ENCODE peak calls at places on chromosomes 12 and 14, in nine cellular contexts. P is nephron progenitor cell; V is GM12865; U is cardiac muscle cell; G is CD4-positive, alpha-beta T cell; W is IMR-90; Y is GM13977; Q is psoas muscle; I is GM10248. D is an unnamed sample.

GRCh38 chr12:27652174-27652763 is 44.0 kb upstream of the REP15 start:
- DNase-seq in P (peak; percentile 65), V (peak; percentile 68), U (peak; percentile 90), G (peak; percentile 9), W (peak; percentile 84), Y (peak; percentile 33), Q (no peak), I (peak; percentile 48), D (peak; percentile 35)

GRCh38 chr12:15074351-15074750 is 101.5 kb downstream of the PDE6H start:
- DNase-seq in P (no peak), V (no peak), U (no peak), G (no peak), W (peak; percentile 4), Y (no peak), Q (no peak), I (no peak), D (no peak)

GRCh38 chr12:111445311-111446043 is 39.8 kb downstream of the SH2B3 start:
- DNase-seq in P (no peak), V (peak; percentile 15), U (no peak), G (no peak), W (no peak), Y (no peak), Q (no peak), I (no peak), D (peak; percentile 17)

GRCh38 chr14:104187931-104188726 is 49.7 kb downstream of the KIF26A start:
- DNase-seq in P (no peak), V (no peak), U (no peak), G (no peak), W (no peak), Y (no peak), Q (no peak), I (no peak), D (no peak)

GRCh38 chr12:21656931-21657335 is 709 bp downstream of the LDHB start:
- DNase-seq in P (peak; percentile 21), V (peak; percentile 67), U (peak; percentile 53), G (peak; percentile 13), W (peak; percentile 50), Y (no peak), Q (no peak), I (peak; percentile 23), D (peak; percentile 18)

GRCh38 chr12:123024819-123025391 is 44.4 kb downstream of the ARL6IP4 start:
- DNase-seq in P (no peak), V (no peak), U (no peak), G (no peak), W (peak; percentile 55), Y (no peak), Q (no peak), I (no peak), D (no peak)

GRCh38 chr12:59444932-59445331 is 150.9 kb upstream of the SLC16A7 start:
- DNase-seq in P (no peak), V (peak; percentile 5), U (no peak), G (no peak), W (peak; percentile 15), Y (no peak), Q (no peak), I (no peak), D (no peak)

GRCh38 chr14:100067481-100067880 is 2.3 kb downstream of the EVL start:
- DNase-seq in P (no peak), V (peak; percentile 73), U (no peak), G (no peak), W (no peak), Y (no peak), Q (no peak), I (no peak), D (no peak)

GRCh38 chr12:57143454-57143853 is 4.0 kb downstream of the LRP1-AS start:
- DNase-seq in P (no peak), V (no peak), U (no peak), G (no peak), W (no peak), Y (no peak), Q (no peak), I (no peak), D (no peak)

GRCh38 chr12:27705263-27705662 is 5.4 kb upstream of the MRPS35 start:
- DNase-seq in P (peak; percentile 11), V (no peak), U (no peak), G (no peak), W (no peak), Y (no peak), Q (no peak), I (no peak), D (no peak)

GRCh38 chr12:94795053-94795452 is 144.7 kb upstream of the TMCC3 start:
- DNase-seq in P (no peak), V (no peak), U (no peak), G (no peak), W (no peak), Y (no peak), Q (no peak), I (no peak), D (no peak)

GRCh38 chr14:106872619-106873446 is 1346.5 kb downstream of the TMEM121 start:
- DNase-seq in P (no peak), V (peak; percentile 83), U (no peak), G (peak; percentile 68), W (no peak), Y (peak; percentile 54), Q (peak; percentile 48), I (peak; percentile 66), D (peak; percentile 36)

GRCh38 chr12:17076335-17076734 is 470.4 kb upstream of the LMO3 start:
- DNase-seq in P (no peak), V (no peak), U (no peak), G (no peak), W (no peak), Y (no peak), Q (no peak), I (no peak), D (no peak)

DNA sequence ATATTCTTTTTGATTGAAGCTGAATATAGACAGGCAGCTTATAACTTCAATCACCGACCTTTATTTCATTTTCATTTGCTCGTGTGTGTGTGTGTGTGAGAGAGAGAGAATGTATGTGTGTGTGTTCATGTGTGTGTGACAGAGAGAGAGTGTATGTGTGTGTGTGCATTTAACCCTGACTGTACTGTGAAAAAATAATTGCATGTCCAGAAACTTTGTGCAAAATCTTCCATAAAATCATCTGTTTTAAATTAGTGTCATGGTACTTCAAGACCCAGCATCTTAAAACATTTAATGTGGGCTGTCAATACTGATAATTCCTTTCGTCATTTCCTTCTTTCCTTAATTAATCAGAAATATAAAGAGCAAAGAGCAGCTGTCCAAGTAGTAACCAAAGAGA is 1.6 kb downstream of the DCN start:
- DNase-seq in P (no peak), V (no peak), U (no peak), G (no peak), W (peak; percentile 34), Y (no peak), Q (no peak), I (no peak), D (no peak)
- TF ChIP-seq CTCF in P (no peak), V (no peak), U (no peak), G (no peak), W (no peak), Y (no peak), Q (no peak), I (no peak), D (no peak)

GRCh38 chr12:68334136-68334535 is 2.0 kb upstream of the MDM1 start:
- DNase-seq in P (no peak), V (peak; percentile 63), U (no peak), G (no peak), W (no peak), Y (peak; percentile 30), Q (no peak), I (peak; percentile 22), D (no peak)
- TF ChIP-seq CTCF in P (no peak), V (no peak), U (no peak), G (no peak), W (no peak), Y (peak; percentile 40), Q (peak; percentile 9), I (peak; percentile 33), D (no peak)

GRCh38 chr12:69428351-69429048 is 41.7 kb upstream of the FRS2 start:
- DNase-seq in P (no peak), V (no peak), U (peak; percentile 25), G (no peak), W (peak; percentile 3), Y (no peak), Q (no peak), I (no peak), D (no peak)

GRCh38 chr12:69433653-69434052 is 36.5 kb upstream of the FRS2 start:
- DNase-seq in P (no peak), V (no peak), U (no peak), G (no peak), W (no peak), Y (no peak), Q (no peak), I (no peak), D (no peak)

GRCh38 chr12:69430942-69431603 is 39.1 kb upstream of the FRS2 start:
- DNase-seq in P (no peak), V (no peak), U (peak; percentile 13), G (no peak), W (no peak), Y (no peak), Q (no peak), I (no peak), D (no peak)

GRCh38 chr12:69435644-69436043 is 34.5 kb upstream of the FRS2 start:
- DNase-seq in P (no peak), V (no peak), U (no peak), G (no peak), W (peak; percentile 35), Y (no peak), Q (no peak), I (no peak), D (no peak)

GRCh38 chr12:69431604-69432222 is 38.5 kb upstream of the FRS2 start:
- DNase-seq in P (no peak), V (no peak), U (peak; percentile 71), G (no peak), W (no peak), Y (no peak), Q (no peak), I (no peak), D (no peak)
- TF ChIP-seq CTCF in P (no peak), V (no peak), U (no peak), G (no peak), W (no peak), Y (no peak), Q (no peak), I (no peak), D (no peak)

GRCh38 chr14:52313903-52314481 is at the start of gene PTGER2:
- DNase-seq in P (peak; percentile 83), V (peak; percentile 49), U (peak; percentile 64), G (peak; percentile 52), W (peak; percentile 97), Y (peak; percentile 54), Q (peak; percentile 88), I (peak; percentile 60), D (peak; percentile 90)
- TF ChIP-seq CTCF in P (no peak), V (no peak), U (no peak), G (no peak), W (no peak), Y (no peak), Q (no peak), I (no peak), D (no peak)

GRCh38 chr14:75514673-75515630 is 7.3 kb upstream of the BATF start:
- DNase-seq in P (no peak), V (peak; percentile 90), U (no peak), G (peak; percentile 42), W (peak; percentile 15), Y (peak; percentile 57), Q (peak; percentile 29), I (peak; percentile 60), D (no peak)
- TF ChIP-seq CTCF in P (no peak), V (peak; percentile 37), U (peak; percentile 3), G (no peak), W (no peak), Y (peak; percentile 74), Q (no peak), I (no peak), D (peak; percentile 11)